ENCODE peak calls at places on chromosomes 4 and X, in four cellular contexts. I, R, Z and M are unnamed samples.

GRCh38 chrX:54494970-54495813 is 842 bp downstream of the FGD1 start:
- DNase-seq in R (no peak), I (no peak), Z (no peak), M (no peak)

GRCh38 chr4:93502991-93503390 is 325.6 kb upstream of the ATOH1 start:
- DNase-seq in I (no peak), Z (no peak), R (no peak), M (no peak)

GRCh38 chr4:90621080-90621479 is 493.9 kb downstream of the CCSER1 start:
- DNase-seq in Z (no peak), I (no peak), R (no peak), M (no peak)

GRCh38 chrX:19602866-19603620 is 87.7 kb upstream of the MAP3K15 start:
- DNase-seq in R (no peak), I (peak; percentile 37), Z (no peak), M (no peak)

GRCh38 chr4:37697566-37697965 is 11.4 kb upstream of the RELL1 start:
- DNase-seq in Z (no peak), R (no peak), I (no peak), M (no peak)

GRCh38 chr4:139954512-139954911 is 199.5 kb downstream of the MAML3 start:
- DNase-seq in R (no peak), Z (no peak), I (no peak), M (no peak)

GRCh38 chr4:184417802-184418511 is 56.4 kb downstream of the IRF2 start:
- DNase-seq in R (peak; percentile 78), I (peak; percentile 49), Z (peak; percentile 27), M (no peak)

GRCh38 chrX:3545901-3546300 is 167.5 kb downstream of the PRKX start:
- DNase-seq in R (no peak), Z (no peak), I (no peak), M (no peak)

GRCh38 chr4:84503495-84504437 is 4.7 kb upstream of the NKX6-1 start:
- DNase-seq in Z (peak; percentile 46), R (no peak), I (peak; percentile 68), M (peak; percentile 70)

GRCh38 chrX:40091691-40092421 is 5.9 kb downstream of the BCOR start:
- DNase-seq in I (peak; percentile 31), R (no peak), Z (no peak), M (no peak)

GRCh38 chrX:151753313-151754041 is 18.9 kb downstream of the CNGA2 start:
- DNase-seq in I (peak; percentile 69), Z (peak; percentile 13), R (no peak), M (peak; percentile 74)

GRCh38 chr4:112403072-112403945 is 106.1 kb downstream of the ALPK1 start:
- DNase-seq in Z (no peak), I (no peak), R (no peak), M (no peak)

GRCh38 chrX:131802836-131803626 is 220.1 kb upstream of the STK26 start:
- DNase-seq in R (peak; percentile 68), I (peak; percentile 25), Z (no peak), M (peak; percentile 74)

GRCh38 chrX:71147496-71148277 is 3.0 kb downstream of the NLGN3 start:
- DNase-seq in R (no peak), Z (peak; percentile 11), I (no peak), M (no peak)

GRCh38 chr4:134610956-134611355 is 409.4 kb upstream of the PABPC4L start:
- DNase-seq in I (no peak), R (no peak), Z (no peak), M (no peak)

GRCh38 chr4:170243662-170244288 is 154.0 kb upstream of the AADAT start:
- DNase-seq in I (no peak), Z (no peak), R (no peak), M (no peak)

GRCh38 chr4:102601586-102602227 is 100.5 kb downstream of the NFKB1 start:
- DNase-seq in I (no peak), R (no peak), Z (no peak), M (no peak)

GRCh38 chrX:113400193-113400704 is 559.6 kb upstream of the AMOT start:
- DNase-seq in I (no peak), Z (peak; percentile 14), R (no peak), M (no peak)

GRCh38 chr4:36006226-36006625 is 238.1 kb downstream of the ARAP2 start:
- DNase-seq in I (no peak), Z (no peak), R (no peak), M (no peak)

GRCh38 chr4:178306565-178306964 is 864.3 kb upstream of the AGA start:
- DNase-seq in Z (no peak), I (no peak), R (no peak), M (no peak)

GRCh38 chrX:63918611-63919010 is 133.6 kb upstream of the ARHGEF9 start:
- DNase-seq in I (no peak), Z (no peak), R (no peak), M (no peak)

GRCh38 chrX:12770440-12770839 is 20.8 kb upstream of the PRPS2 start:
- DNase-seq in R (no peak), Z (no peak), I (peak; percentile 24), M (peak; percentile 17)

GRCh38 chr4:56552273-56552672 is 46.7 kb downstream of the ARL9 start:
- DNase-seq in Z (no peak), R (no peak), I (no peak), M (no peak)

GRCh38 chr4:105280338-105280809 is 133.7 kb downstream of the TET2 start:
- DNase-seq in I (no peak), R (no peak), Z (no peak), M (no peak)

GRCh38 chr4:177442623-177443155 is 452 bp upstream of the AGA start:
- DNase-seq in Z (peak; percentile 8), I (peak; percentile 20), R (peak; percentile 38), M (peak; percentile 7)

GRCh38 chrX:5979338-5979737 is 249.3 kb downstream of the NLGN4X start:
- DNase-seq in Z (no peak), R (no peak), I (no peak), M (no peak)

GRCh38 chrX:13487731-13488505 is 81.5 kb upstream of the EGFL6 start:
- DNase-seq in I (peak; percentile 58), R (peak; percentile 72), Z (peak; percentile 10), M (peak; percentile 50)

GRCh38 chr4:105474110-105474518 is 252 bp upstream of the PPA2 start:
- DNase-seq in R (no peak), I (no peak), Z (no peak), M (peak; percentile 90)

GRCh38 chrX:56783450-56783831 is 54.4 kb downstream of the NBDY start:
- DNase-seq in Z (no peak), I (peak; percentile 17), R (peak; percentile 91), M (no peak)

GRCh38 chrX:84362184-84362838 is 139.9 kb downstream of the HDX start:
- DNase-seq in I (no peak), R (no peak), Z (no peak), M (no peak)
- TF ChIP-seq FOXK2 in I (no peak), R (no peak), Z (no peak), M (no peak)

DNA sequence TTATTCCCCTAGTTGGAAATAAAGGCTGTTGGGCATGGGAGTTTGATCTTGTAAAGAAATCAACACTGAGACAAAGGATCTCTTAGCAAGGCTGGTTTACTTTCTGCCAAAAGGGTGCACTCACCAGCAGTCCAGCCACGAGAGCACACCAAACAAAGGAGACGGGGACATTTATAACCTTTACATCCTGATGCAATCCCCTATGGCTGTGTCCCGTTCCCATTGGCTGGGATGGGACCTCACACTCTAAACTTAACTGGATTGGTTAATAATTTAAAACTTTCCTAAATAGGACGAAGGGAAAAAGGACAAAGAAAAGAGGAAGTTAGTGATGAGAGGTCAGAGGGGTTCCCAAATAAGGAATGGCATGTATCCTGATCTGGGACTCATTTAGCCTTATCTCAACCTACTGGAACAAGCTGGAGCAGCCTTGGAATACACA is 17.9 kb downstream of the METAP1 start:
- DNase-seq in R (no peak), I (no peak), Z (peak; percentile 57), M (no peak)
- TF ChIP-seq TARDBP in R (no peak), I (no peak), Z (no peak), M (no peak)

GRCh38 chr4:39166670-39167069 is 15.7 kb upstream of the WDR19 start:
- DNase-seq in R (no peak), Z (no peak), I (no peak), M (no peak)

GRCh38 chr4:39166177-39166576 is 16.2 kb upstream of the WDR19 start:
- DNase-seq in I (no peak), Z (no peak), R (no peak), M (no peak)

GRCh38 chr4:39169426-39169825 is 12.9 kb upstream of the WDR19 start:
- DNase-seq in I (no peak), Z (no peak), R (no peak), M (no peak)
- TF ChIP-seq BHLHE40 in I (no peak), Z (no peak), R (no peak), M (no peak)

DNA sequence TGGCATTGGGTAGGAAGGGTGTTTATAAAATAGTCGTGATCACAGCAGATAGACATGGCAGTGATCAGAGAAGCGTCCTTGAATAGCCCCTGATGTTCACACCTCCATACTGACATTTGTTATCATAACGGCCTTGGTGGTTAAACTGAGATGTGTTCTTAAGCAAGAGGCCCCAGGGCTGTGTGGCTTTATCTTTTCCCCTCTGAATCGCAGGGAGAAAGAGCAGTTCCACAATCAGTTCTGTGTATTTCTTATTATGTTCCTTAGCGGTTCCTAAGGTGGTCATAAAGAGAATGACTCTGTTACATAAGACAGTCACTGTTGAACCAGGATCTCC is 52.8 kb upstream of the CBR4 start:
- DNase-seq in I (no peak), Z (peak; percentile 37), R (no peak), M (no peak)
- TF ChIP-seq FOXK2 in I (no peak), Z (no peak), R (no peak), M (no peak)

DNA sequence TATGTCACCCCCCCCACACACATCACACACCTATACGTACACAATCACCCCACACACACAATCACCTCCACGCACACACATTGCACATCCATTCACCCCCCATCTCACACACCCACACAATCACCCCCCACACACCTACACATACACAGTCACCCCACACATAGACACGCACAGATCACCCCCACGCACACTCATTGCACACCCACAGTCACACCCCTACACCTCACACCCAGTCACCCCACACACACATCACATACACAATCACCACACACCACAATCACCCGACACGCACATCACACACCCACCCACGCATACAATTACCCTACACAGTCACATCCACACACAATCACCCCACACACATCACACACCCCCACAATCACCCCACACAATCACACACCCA is 15.9 kb upstream of the TADA2B start:
- DNase-seq in I (no peak), Z (no peak), R (no peak), M (no peak)
- TF ChIP-seq TARDBP in I (no peak), Z (no peak), R (no peak), M (no peak)

GRCh38 chr4:71231753-71232420 is 106.9 kb upstream of the SLC4A4 start:
- DNase-seq in R (no peak), I (no peak), Z (no peak), M (no peak)

GRCh38 chr4:71230258-71230594 is 108.6 kb upstream of the SLC4A4 start:
- DNase-seq in I (no peak), Z (no peak), R (no peak), M (no peak)

GRCh38 chr4:71231073-71231752 is 107.6 kb upstream of the SLC4A4 start:
- DNase-seq in Z (no peak), I (no peak), R (no peak), M (no peak)

GRCh38 chr4:71230613-71231012 is 108.2 kb upstream of the SLC4A4 start:
- DNase-seq in Z (no peak), R (no peak), I (no peak), M (no peak)

GRCh38 chr4:71229477-71230257 is 109.2 kb upstream of the SLC4A4 start:
- DNase-seq in Z (peak; percentile 5), R (no peak), I (peak; percentile 37), M (peak; percentile 62)
- TF ChIP-seq BHLHE40 in Z (no peak), R (no peak), I (no peak), M (no peak)

GRCh38 chr4:85910985-85911384 is 436.0 kb downstream of the ARHGAP24 start:
- DNase-seq in R (no peak), Z (no peak), I (no peak), M (no peak)
- TF ChIP-seq FOXK2 in R (no peak), Z (no peak), I (no peak), M (no peak)

GRCh38 chr4:128379860-128380259 is 92.2 kb upstream of the PGRMC2 start:
- DNase-seq in Z (peak; percentile 12), R (no peak), I (peak; percentile 58), M (peak; percentile 55)
- TF ChIP-seq TARDBP in Z (no peak), R (no peak), I (no peak), M (no peak)